ENCODE peak calls at places on chromosomes 4 and X, in four cellular contexts. K is central memory CD4-positive, alpha-beta T cell; V is neural crest cell; P is stimulated activated CD4-positive, alpha-beta T cell treated with anti-CD3 and anti-CD28 coated beads, Interleukin-4, amount 100 ng/mL, for 1 hour. N is an unnamed sample.

GRCh38 chr4:83054928-83055327 is 19.9 kb downstream of the COPS4 start:
- DNase-seq in K (no peak), V (no peak), P (no peak), N (no peak)

GRCh38 chrX:154082396-154083133 is 15.0 kb downstream of the MECP2 start:
- DNase-seq in P (no peak), K (no peak), V (no peak), N (no peak)

GRCh38 chrX:104105330-104105729 is 7.0 kb upstream of the ZCCHC18 start:
- DNase-seq in K (no peak), P (no peak), V (no peak), N (no peak)

GRCh38 chr4:102871772-102872171 is 3.0 kb downstream of the CISD2 start:
- DNase-seq in V (no peak), P (no peak), K (no peak), N (no peak)

GRCh38 chrX:130516123-130516522 is 114.3 kb downstream of the RBMX2 start:
- DNase-seq in P (no peak), V (no peak), K (no peak), N (no peak)

GRCh38 chr4:147733614-147734344 is 1.9 kb downstream of the ARHGAP10 start:
- DNase-seq in V (no peak), P (no peak), K (no peak), N (no peak)

GRCh38 chrX:155888139-155888538 is 7.0 kb downstream of the VAMP7 start:
- DNase-seq in P (no peak), V (no peak), K (no peak), N (no peak)

GRCh38 chr4:85966308-85966882 is 393.5 kb downstream of the MAPK10 start:
- DNase-seq in P (no peak), V (no peak), K (no peak), N (no peak)

GRCh38 chrX:53287493-53288138 is 6.2 kb upstream of the IQSEC2 start:
- DNase-seq in K (peak), P (peak), V (no peak), N (no peak)

GRCh38 chrX:30593435-30594200 is 16.1 kb upstream of the TASL start:
- DNase-seq in P (peak), K (no peak), V (no peak), N (peak)

GRCh38 chr4:95556460-95556859 is 7.7 kb upstream of the UNC5C start:
- DNase-seq in P (no peak), K (no peak), V (no peak), N (no peak)

GRCh38 chrX:23980063-23980462 is 46.9 kb downstream of the KLHL15 start:
- DNase-seq in V (no peak), P (no peak), K (no peak), N (no peak)

GRCh38 chrX:47247206-47247998 is 14.6 kb downstream of the USP11 start:
- DNase-seq in P (no peak), K (no peak), V (no peak), N (no peak)

GRCh38 chr4:67861513-67861912 is 22.3 kb downstream of the TMPRSS11D start:
- DNase-seq in P (no peak), V (no peak), K (no peak), N (no peak)

GRCh38 chrX:20742106-20742505 is 475.4 kb upstream of the RPS6KA3 start:
- DNase-seq in K (no peak), V (no peak), P (no peak), N (no peak)

GRCh38 chrX:19214248-19214787 is 92.0 kb upstream of the ADGRG2 start:
- DNase-seq in K (no peak), P (no peak), V (no peak), N (no peak)

GRCh38 chr4:162682651-162683050 is 484.0 kb downstream of the NAF1 start:
- DNase-seq in K (no peak), V (no peak), P (no peak), N (no peak)

GRCh38 chr4:81491943-81492342 is 20.2 kb upstream of the RASGEF1B start:
- DNase-seq in V (no peak), K (peak), P (no peak), N (no peak)

GRCh38 chr4:76060506-76060905 is 14.0 kb upstream of the ART3 start:
- DNase-seq in K (no peak), V (no peak), P (no peak), N (no peak)

GRCh38 chr4:8352368-8353157 is 83.0 kb downstream of the HTRA3 start:
- DNase-seq in K (no peak), P (no peak), V (no peak), N (no peak)

GRCh38 chrX:135596495-135596894 is 76.0 kb downstream of the INTS6L start:
- DNase-seq in V (peak), P (peak), K (peak), N (peak)

GRCh38 chr4:53050361-53050774 is 188.3 kb downstream of the RASL11B start:
- DNase-seq in K (no peak), V (no peak), P (no peak), N (no peak)

GRCh38 chr4:120071192-120071795 is 4.6 kb upstream of the MAD2L1 start:
- DNase-seq in K (peak), P (peak), V (peak), N (no peak)

N was measured in stimulated activated naive CD8-positive, alpha-beta T cell treated with anti-CD3 and anti-CD28 coated beads, Interleukin-15, amount 100 ng/mL, for 72 hours.